ENCODE peak calls at places on chromosomes 5 and 9, in five cellular contexts. One of them, this sample, is unnamed.

GRCh38 chr9:6805532-6805931 is 47.8 kb downstream of the KDM4C start:
- DNase-seq in suprapubic skin: no peak
- DNase-seq in SK-N-SH: peak; percentile 31
- DNase-seq in ovary: no peak
- DNase-seq in stomach: peak; percentile 38
- DNase-seq in this sample: no peak

GRCh38 chr5:179890751-179891682 is 16.7 kb downstream of the TBC1D9B start:
- DNase-seq in suprapubic skin: no peak
- DNase-seq in stomach: no peak
- DNase-seq in ovary: no peak
- DNase-seq in SK-N-SH: no peak
- DNase-seq in this sample: no peak

GRCh38 chr5:143479394-143479793 is 75.9 kb upstream of the NR3C1 start:
- DNase-seq in ovary: no peak
- DNase-seq in suprapubic skin: no peak
- DNase-seq in SK-N-SH: no peak
- DNase-seq in stomach: no peak
- DNase-seq in this sample: no peak

GRCh38 chr9:8156336-8156735 is 356.8 kb upstream of the DMAC1 start:
- DNase-seq in ovary: no peak
- DNase-seq in SK-N-SH: no peak
- DNase-seq in stomach: no peak
- DNase-seq in suprapubic skin: no peak
- DNase-seq in this sample: no peak

GRCh38 chr5:66757219-66757833 is 161.1 kb downstream of the MAST4 start:
- DNase-seq in SK-N-SH: peak; percentile 50
- DNase-seq in stomach: peak; percentile 63
- DNase-seq in ovary: peak; percentile 46
- DNase-seq in suprapubic skin: no peak
- DNase-seq in this sample: no peak

GRCh38 chr9:113152699-113153098 is 1.9 kb downstream of the SLC31A2 start:
- DNase-seq in SK-N-SH: no peak
- DNase-seq in stomach: no peak
- DNase-seq in suprapubic skin: no peak
- DNase-seq in ovary: no peak
- DNase-seq in this sample: no peak

GRCh38 chr5:53335115-53335514 is 145.3 kb upstream of the FST start:
- DNase-seq in SK-N-SH: no peak
- DNase-seq in suprapubic skin: no peak
- DNase-seq in ovary: no peak
- DNase-seq in stomach: no peak
- DNase-seq in this sample: no peak

GRCh38 chr9:114694719-114695269 is 12.8 kb upstream of the TEX48 start:
- DNase-seq in stomach: no peak
- DNase-seq in SK-N-SH: no peak
- DNase-seq in suprapubic skin: no peak
- DNase-seq in ovary: no peak
- DNase-seq in this sample: no peak

GRCh38 chr5:155729684-155730059 is 597.3 kb upstream of the SGCD start:
- DNase-seq in ovary: peak; percentile 79
- DNase-seq in SK-N-SH: peak; percentile 26
- DNase-seq in stomach: no peak
- DNase-seq in suprapubic skin: no peak
- DNase-seq in this sample: no peak

GRCh38 chr5:79992891-79993290 is 1.8 kb upstream of the MTX3 start:
- DNase-seq in suprapubic skin: no peak
- DNase-seq in ovary: no peak
- DNase-seq in SK-N-SH: no peak
- DNase-seq in stomach: no peak
- DNase-seq in this sample: no peak

GRCh38 chr9:100341889-100342288 is 10.9 kb downstream of the TEX10 start:
- DNase-seq in ovary: no peak
- DNase-seq in suprapubic skin: no peak
- DNase-seq in stomach: no peak
- DNase-seq in SK-N-SH: no peak
- DNase-seq in this sample: no peak

GRCh38 chr9:115109486-115109885 is 8.5 kb downstream of the TNC start:
- DNase-seq in ovary: no peak
- DNase-seq in SK-N-SH: no peak
- DNase-seq in stomach: no peak
- DNase-seq in suprapubic skin: no peak
- DNase-seq in this sample: no peak

GRCh38 chr5:34998058-34998789 is 49.5 kb downstream of the AGXT2 start:
- DNase-seq in suprapubic skin: no peak
- DNase-seq in stomach: no peak
- DNase-seq in ovary: no peak
- DNase-seq in SK-N-SH: no peak
- DNase-seq in this sample: no peak

GRCh38 chr5:148998174-148998797 is 64.6 kb downstream of the SH3TC2 start:
- DNase-seq in ovary: no peak
- DNase-seq in suprapubic skin: no peak
- DNase-seq in stomach: no peak
- DNase-seq in SK-N-SH: peak; percentile 38
- DNase-seq in this sample: no peak

GRCh38 chr5:175214152-175214551 is 229.8 kb downstream of the DRD1 start:
- DNase-seq in suprapubic skin: no peak
- DNase-seq in stomach: no peak
- DNase-seq in ovary: no peak
- DNase-seq in SK-N-SH: no peak
- DNase-seq in this sample: no peak

GRCh38 chr9:132946216-132946615 is 1.8 kb upstream of the TSC1 start:
- DNase-seq in stomach: no peak
- DNase-seq in SK-N-SH: no peak
- DNase-seq in ovary: no peak
- DNase-seq in suprapubic skin: no peak
- DNase-seq in this sample: no peak

GRCh38 chr5:106089073-106089472 is 1581.7 kb downstream of the EFNA5 start:
- DNase-seq in ovary: no peak
- DNase-seq in suprapubic skin: no peak
- DNase-seq in stomach: no peak
- DNase-seq in SK-N-SH: no peak
- DNase-seq in this sample: no peak

GRCh38 chr5:163022582-163023128 is 414.7 kb upstream of the CCNG1 start:
- DNase-seq in SK-N-SH: no peak
- DNase-seq in stomach: no peak
- DNase-seq in ovary: no peak
- DNase-seq in suprapubic skin: no peak
- DNase-seq in this sample: no peak

GRCh38 chr5:474826-475661 is 32.1 kb downstream of the EXOC3 start:
- DNase-seq in suprapubic skin: peak; percentile 78
- DNase-seq in SK-N-SH: no peak
- DNase-seq in ovary: peak; percentile 65
- DNase-seq in stomach: no peak
- DNase-seq in this sample: peak; percentile 69

GRCh38 chr9:68970150-68970549 is 43.8 kb downstream of the PRKACG start:
- DNase-seq in SK-N-SH: no peak
- DNase-seq in ovary: no peak
- DNase-seq in suprapubic skin: no peak
- DNase-seq in stomach: no peak
- DNase-seq in this sample: no peak

GRCh38 chr5:94017579-94017978 is 276.2 kb upstream of the POU5F2 start:
- DNase-seq in stomach: no peak
- DNase-seq in suprapubic skin: no peak
- DNase-seq in SK-N-SH: no peak
- DNase-seq in ovary: no peak
- DNase-seq in this sample: no peak

GRCh38 chr5:104297076-104297475 is 734.5 kb upstream of the NUDT12 start:
- DNase-seq in SK-N-SH: no peak
- DNase-seq in suprapubic skin: no peak
- DNase-seq in stomach: no peak
- DNase-seq in ovary: no peak
- DNase-seq in this sample: no peak

GRCh38 chr9:106583751-106584150 is 279.2 kb upstream of the ZNF462 start:
- DNase-seq in ovary: no peak
- DNase-seq in stomach: no peak
- DNase-seq in SK-N-SH: no peak
- DNase-seq in suprapubic skin: no peak
- DNase-seq in this sample: no peak

GRCh38 chr9:114278881-114279570 is 43.9 kb upstream of the ORM1 start:
- DNase-seq in suprapubic skin: peak; percentile 50
- DNase-seq in SK-N-SH: no peak
- DNase-seq in ovary: peak; percentile 35
- DNase-seq in stomach: no peak
- DNase-seq in this sample: peak; percentile 57

GRCh38 chr9:68731857-68732256 is 26.8 kb downstream of the PIP5K1B start:
- DNase-seq in suprapubic skin: no peak
- DNase-seq in ovary: no peak
- DNase-seq in SK-N-SH: no peak
- DNase-seq in stomach: no peak
- DNase-seq in this sample: no peak

GRCh38 chr9:131620764-131621520 is 75.6 kb downstream of the PRRT1B start:
- DNase-seq in stomach: no peak
- DNase-seq in suprapubic skin: no peak
- DNase-seq in SK-N-SH: no peak
- DNase-seq in ovary: no peak
- DNase-seq in this sample: no peak

GRCh38 chr5:89255845-89256463 is 373.0 kb upstream of the MEF2C start:
- DNase-seq in suprapubic skin: no peak
- DNase-seq in ovary: no peak
- DNase-seq in SK-N-SH: no peak
- DNase-seq in stomach: no peak
- DNase-seq in this sample: no peak

GRCh38 chr9:99677281-99677680 is 144.4 kb upstream of the NR4A3 start:
- DNase-seq in stomach: no peak
- DNase-seq in SK-N-SH: no peak
- DNase-seq in suprapubic skin: no peak
- DNase-seq in ovary: no peak
- DNase-seq in this sample: no peak

GRCh38 chr5:50691399-50692016 is 25.1 kb downstream of the PARP8 start:
- DNase-seq in ovary: no peak
- DNase-seq in stomach: no peak
- DNase-seq in SK-N-SH: no peak
- DNase-seq in suprapubic skin: no peak
- DNase-seq in this sample: no peak

GRCh38 chr9:68522126-68522525 is 18.6 kb downstream of the TMEM252 start:
- DNase-seq in ovary: no peak
- DNase-seq in SK-N-SH: no peak
- DNase-seq in stomach: no peak
- DNase-seq in suprapubic skin: no peak
- DNase-seq in this sample: no peak

DNA sequence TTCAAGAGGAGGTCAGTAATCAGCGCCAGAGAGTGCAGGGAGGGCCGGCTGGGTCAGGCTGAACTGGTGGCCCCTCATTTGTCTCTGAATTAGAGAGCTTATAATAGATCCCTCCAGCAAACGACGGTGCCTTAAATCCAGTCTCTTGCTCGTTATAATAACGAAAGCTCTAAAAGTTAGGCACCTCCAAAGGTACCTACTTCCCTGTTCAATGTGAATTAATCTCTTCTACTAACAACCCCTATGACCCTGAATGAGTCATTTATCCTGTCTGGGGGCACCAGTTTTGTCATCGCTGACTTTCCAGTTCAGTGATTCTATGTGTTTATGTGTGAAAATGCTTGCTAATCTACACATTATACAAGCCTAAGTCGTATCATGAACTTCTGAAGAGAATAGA is 2.3 kb upstream of the ZSWIM6 start:
- DNase-seq in SK-N-SH: no peak
- DNase-seq in suprapubic skin: no peak
- DNase-seq in ovary: no peak
- DNase-seq in stomach: no peak
- DNase-seq in this sample: no peak
- H3K4me3 ChIP-seq in SK-N-SH: peak overlapping the region; percentile 95
- H3K4me3 ChIP-seq in suprapubic skin: peak overlapping the region; percentile 87
- H3K4me3 ChIP-seq in ovary: peak overlapping the region; percentile 63
- H3K4me3 ChIP-seq in stomach: peak overlapping the region; percentile 95
- H3K4me3 ChIP-seq in this sample: peak overlapping the region; percentile 74

GRCh38 chr5:150368526-150368925 is 11.0 kb downstream of the TCOF1 start:
- DNase-seq in suprapubic skin: no peak
- DNase-seq in stomach: no peak
- DNase-seq in ovary: no peak
- DNase-seq in SK-N-SH: no peak
- DNase-seq in this sample: no peak
- TF ChIP-seq EP300 in suprapubic skin: no peak
- TF ChIP-seq EP300 in stomach: no peak
- TF ChIP-seq EP300 in ovary: no peak
- TF ChIP-seq EP300 in SK-N-SH: no peak
- TF ChIP-seq EP300 in this sample: no peak

GRCh38 chr5:151571270-151572173 is 19.6 kb downstream of the FAT2 start:
- DNase-seq in stomach: no peak
- DNase-seq in ovary: no peak
- DNase-seq in suprapubic skin: no peak
- DNase-seq in SK-N-SH: no peak
- DNase-seq in this sample: no peak

GRCh38 chr5:151570512-151571269 is 20.4 kb downstream of the FAT2 start:
- DNase-seq in ovary: no peak
- DNase-seq in SK-N-SH: no peak
- DNase-seq in stomach: no peak
- DNase-seq in suprapubic skin: no peak
- DNase-seq in this sample: no peak

GRCh38 chr5:151568036-151568435 is 23.1 kb downstream of the FAT2 start:
- DNase-seq in ovary: no peak
- DNase-seq in stomach: no peak
- DNase-seq in suprapubic skin: no peak
- DNase-seq in SK-N-SH: no peak
- DNase-seq in this sample: no peak

GRCh38 chr5:151569132-151570046 is 21.7 kb downstream of the FAT2 start:
- DNase-seq in stomach: no peak
- DNase-seq in ovary: no peak
- DNase-seq in suprapubic skin: no peak
- DNase-seq in SK-N-SH: no peak
- DNase-seq in this sample: no peak

DNA sequence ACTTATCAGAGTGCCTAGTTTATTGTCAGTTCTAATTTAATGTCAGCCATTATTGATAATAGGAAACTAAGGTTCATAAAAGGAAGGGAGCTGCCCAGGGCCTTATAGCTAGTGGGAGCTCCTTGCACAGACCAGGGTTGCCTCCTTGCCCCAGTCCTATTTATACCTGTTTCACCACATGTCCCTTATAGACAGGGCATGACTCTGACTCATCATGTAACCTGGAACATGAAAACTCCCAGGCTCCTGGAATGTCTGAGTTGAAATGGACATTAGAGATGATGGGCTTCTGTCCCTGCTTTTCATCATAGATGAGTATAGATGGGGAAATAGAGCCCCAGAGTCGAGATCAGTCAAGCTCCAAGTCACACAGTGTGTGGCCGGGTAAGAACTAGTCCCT is 21.1 kb downstream of the FAT2 start:
- DNase-seq in ovary: no peak
- DNase-seq in SK-N-SH: no peak
- DNase-seq in stomach: no peak
- DNase-seq in suprapubic skin: no peak
- DNase-seq in this sample: no peak
- H3K27ac ChIP-seq in ovary: no peak overlapping the region
- H3K27ac ChIP-seq in SK-N-SH: no peak overlapping the region
- H3K27ac ChIP-seq in stomach: no peak overlapping the region
- H3K27ac ChIP-seq in suprapubic skin: peak overlapping the region; percentile 82
- H3K27ac ChIP-seq in this sample: no peak overlapping the region

GRCh38 chr9:126664893-126665695 is 51.4 kb downstream of the LMX1B start:
- DNase-seq in ovary: peak; percentile 43
- DNase-seq in stomach: no peak
- DNase-seq in SK-N-SH: peak; percentile 55
- DNase-seq in suprapubic skin: no peak
- DNase-seq in this sample: no peak
- H3K4me3 ChIP-seq in ovary: no peak overlapping the region
- H3K4me3 ChIP-seq in stomach: no peak overlapping the region
- H3K4me3 ChIP-seq in SK-N-SH: no peak overlapping the region
- H3K4me3 ChIP-seq in suprapubic skin: peak overlapping the region; percentile 10
- H3K4me3 ChIP-seq in this sample: no peak overlapping the region

This sample was measured in sigmoid colon.